ENCODE peak calls at places on chromosome 7, in nine cellular contexts. C is HuH-7; G is iris pigment epithelial cell; F is stimulated activated CD4-positive, alpha-beta T cell treated with anti-CD3 and anti-CD28 coated beads, Interleukin-4, amount 100 ng/mL, for 24 hours; L is NCI-H1092 treated with DMSO at 0.1 percent for 48 hours; H is hepatocyte; S is fibroblast of the aortic adventitia; P is ACHN; R is activated naive CD8-positive, alpha-beta T cell treated with anti-CD3 and anti-CD28 coated beads, Interleukin-2, amount 10 ng/mL, durations not matched to agents 7 days and 5 days. T is an unnamed sample.

GRCh38 chr7:40305229-40305628 is 170.4 kb downstream of the SUGCT start:
- DNase-seq in C (no peak), G (no peak), F (no peak), L (no peak), H (no peak), S (no peak), P (no peak), R (no peak), T (no peak)

GRCh38 chr7:11946794-11947193 is 114.8 kb upstream of the THSD7A start:
- DNase-seq in C (no peak), G (no peak), F (no peak), L (no peak), H (no peak), S (no peak), P (no peak), R (no peak), T (no peak)

GRCh38 chr7:137404918-137405317 is 61.4 kb upstream of the PTN start:
- DNase-seq in C (no peak), G (no peak), F (no peak), L (no peak), H (no peak), S (no peak), P (no peak), R (no peak), T (no peak)

GRCh38 chr7:75596727-75597614 is 104.9 kb downstream of the SPDYE5 start:
- DNase-seq in C (no peak), G (peak), F (no peak), L (no peak), H (no peak), S (no peak), P (peak), R (no peak), T (no peak)

GRCh38 chr7:55912748-55913158 is 25.5 kb downstream of the ZNF713 start:
- DNase-seq in C (no peak), G (peak), F (no peak), L (no peak), H (no peak), S (no peak), P (no peak), R (no peak), T (no peak)

GRCh38 chr7:102024769-102025391 is 207.5 kb downstream of the CUX1 start:
- DNase-seq in C (peak), G (peak), F (no peak), L (no peak), H (peak), S (no peak), P (no peak), R (no peak), T (no peak)

GRCh38 chr7:73909051-73909941 is 48.3 kb downstream of the TMEM270 start:
- DNase-seq in C (no peak), G (no peak), F (no peak), L (no peak), H (no peak), S (no peak), P (no peak), R (peak), T (no peak)

GRCh38 chr7:98086231-98086855 is 20.3 kb upstream of the LMTK2 start:
- DNase-seq in C (no peak), G (no peak), F (no peak), L (no peak), H (peak), S (no peak), P (no peak), R (no peak), T (no peak)

GRCh38 chr7:67105382-67105781 is 108.7 kb downstream of the TYW1 start:
- DNase-seq in C (no peak), G (peak), F (no peak), L (no peak), H (peak), S (peak), P (no peak), R (no peak), T (no peak)

GRCh38 chr7:99380032-99380822 is 5.7 kb downstream of the ARPC1B start:
- DNase-seq in C (peak), G (peak), F (peak), L (no peak), H (no peak), S (peak), P (no peak), R (no peak), T (peak)

GRCh38 chr7:1676550-1677071 is 6.5 kb downstream of the ELFN1 start:
- DNase-seq in C (no peak), G (no peak), F (no peak), L (no peak), H (no peak), S (no peak), P (no peak), R (no peak), T (no peak)

GRCh38 chr7:31133497-31133896 is 81.4 kb downstream of the ADCYAP1R1 start:
- DNase-seq in C (no peak), G (no peak), F (no peak), L (no peak), H (no peak), S (no peak), P (no peak), R (no peak), T (no peak)

GRCh38 chr7:45215611-45216062 is 58.0 kb downstream of the RAMP3 start:
- DNase-seq in C (no peak), G (no peak), F (no peak), L (peak), H (no peak), S (no peak), P (no peak), R (no peak), T (no peak)

GRCh38 chr7:28572321-28573058 is 160.2 kb downstream of the CREB5 start:
- DNase-seq in C (no peak), G (no peak), F (no peak), L (peak), H (no peak), S (no peak), P (peak), R (no peak), T (no peak)

GRCh38 chr7:35454575-35455385 is 200.9 kb upstream of the TBX20 start:
- DNase-seq in C (no peak), G (no peak), F (no peak), L (no peak), H (no peak), S (no peak), P (no peak), R (no peak), T (no peak)

GRCh38 chr7:157021893-157022680 is 11.6 kb upstream of the MNX1 start:
- DNase-seq in C (no peak), G (no peak), F (no peak), L (no peak), H (no peak), S (no peak), P (no peak), R (no peak), T (no peak)

GRCh38 chr7:2757361-2757903 is 69.4 kb downstream of the AMZ1 start:
- DNase-seq in C (no peak), G (no peak), F (no peak), L (peak), H (peak), S (no peak), P (peak), R (no peak), T (no peak)

GRCh38 chr7:151129882-151130591 is 37.5 kb downstream of the GBX1 start:
- DNase-seq in C (no peak), G (no peak), F (no peak), L (no peak), H (no peak), S (no peak), P (no peak), R (no peak), T (no peak)

GRCh38 chr7:17619194-17619818 is 320.9 kb downstream of the AHR start:
- DNase-seq in C (no peak), G (no peak), F (no peak), L (peak), H (no peak), S (no peak), P (no peak), R (no peak), T (no peak)

GRCh38 chr7:149284343-149284742 is 22.3 kb downstream of the ZNF783 start:
- DNase-seq in C (no peak), G (no peak), F (peak), L (no peak), H (no peak), S (no peak), P (no peak), R (peak), T (peak)

GRCh38 chr7:8063706-8064297 is 95.2 kb downstream of the GLCCI1 start:
- DNase-seq in C (no peak), G (no peak), F (no peak), L (no peak), H (no peak), S (no peak), P (no peak), R (no peak), T (no peak)

GRCh38 chr7:56028942-56029630 is 22.2 kb downstream of the PSPH start:
- DNase-seq in C (peak), G (peak), F (no peak), L (no peak), H (peak), S (peak), P (no peak), R (no peak), T (no peak)

GRCh38 chr7:32890553-32891045 is 961 bp downstream of the KBTBD2 start:
- DNase-seq in C (peak), G (peak), F (peak), L (peak), H (peak), S (peak), P (peak), R (no peak), T (peak)

GRCh38 chr7:31957090-31957720 is 113.0 kb downstream of the PDE1C start:
- DNase-seq in C (no peak), G (peak), F (no peak), L (no peak), H (no peak), S (no peak), P (peak), R (no peak), T (no peak)

GRCh38 chr7:101911800-101912705 is 94.6 kb downstream of the CUX1 start:
- DNase-seq in C (peak), G (peak), F (no peak), L (no peak), H (peak), S (peak), P (peak), R (no peak), T (no peak)

GRCh38 chr7:55370001-55370400 is 4.9 kb downstream of the LANCL2 start:
- DNase-seq in C (no peak), G (peak), F (no peak), L (no peak), H (no peak), S (no peak), P (no peak), R (no peak), T (no peak)

GRCh38 chr7:101804087-101804631 is 13.3 kb upstream of the CUX1 start:
- DNase-seq in C (no peak), G (no peak), F (peak), L (no peak), H (no peak), S (no peak), P (no peak), R (no peak), T (no peak)

GRCh38 chr7:104267701-104268368 is 60.0 kb upstream of the ORC5 start:
- DNase-seq in C (peak), G (peak), F (no peak), L (peak), H (no peak), S (peak), P (peak), R (no peak), T (no peak)